ENCODE peak calls at places on chromosomes 7 and 10, in four cellular contexts. One of them, this sample, is unnamed.

GRCh38 chr7:70098133-70098561 is 499.9 kb downstream of the AUTS2 start:
- DNase-seq in ovary: no peak
- DNase-seq in OCI-LY7: no peak
- DNase-seq in fibroblast of lung: peak
- DNase-seq in this sample: no peak

GRCh38 chr7:92875171-92875570 is 38.8 kb upstream of the CDK6 start:
- DNase-seq in ovary: no peak
- DNase-seq in fibroblast of lung: no peak
- DNase-seq in OCI-LY7: no peak
- DNase-seq in this sample: no peak

GRCh38 chr10:21317902-21318301 is 207.6 kb downstream of the SKIDA1 start:
- DNase-seq in ovary: no peak
- DNase-seq in OCI-LY7: no peak
- DNase-seq in fibroblast of lung: peak
- DNase-seq in this sample: no peak

GRCh38 chr7:150860978-150861295 is 8.6 kb downstream of the AOC1 start:
- DNase-seq in ovary: no peak
- DNase-seq in OCI-LY7: no peak
- DNase-seq in fibroblast of lung: no peak
- DNase-seq in this sample: peak

GRCh38 chr7:2373646-2374045 is 19.0 kb downstream of the EIF3B start:
- DNase-seq in ovary: no peak
- DNase-seq in fibroblast of lung: no peak
- DNase-seq in OCI-LY7: no peak
- DNase-seq in this sample: no peak

GRCh38 chr7:75842836-75843446 is 29.3 kb upstream of the CCL24 start:
- DNase-seq in OCI-LY7: peak
- DNase-seq in fibroblast of lung: peak
- DNase-seq in ovary: peak
- DNase-seq in this sample: no peak

GRCh38 chr10:101564490-101564991 is 23.5 kb downstream of the POLL start:
- DNase-seq in OCI-LY7: no peak
- DNase-seq in ovary: peak
- DNase-seq in fibroblast of lung: no peak
- DNase-seq in this sample: peak

GRCh38 chr10:62885656-62886461 is 69.7 kb upstream of the EGR2 start:
- DNase-seq in OCI-LY7: no peak
- DNase-seq in fibroblast of lung: peak
- DNase-seq in ovary: no peak
- DNase-seq in this sample: no peak

GRCh38 chr10:117480097-117480496 is 62.4 kb upstream of the EMX2 start:
- DNase-seq in OCI-LY7: no peak
- DNase-seq in ovary: no peak
- DNase-seq in fibroblast of lung: no peak
- DNase-seq in this sample: no peak

GRCh38 chr10:32207544-32207943 is 139.4 kb downstream of the EPC1 start:
- DNase-seq in ovary: peak
- DNase-seq in fibroblast of lung: peak
- DNase-seq in OCI-LY7: peak
- DNase-seq in this sample: no peak

GRCh38 chr7:80950550-80950967 is 31.7 kb upstream of the SEMA3C start:
- DNase-seq in fibroblast of lung: peak
- DNase-seq in OCI-LY7: no peak
- DNase-seq in ovary: no peak
- DNase-seq in this sample: no peak

GRCh38 chr7:98423043-98423442 is 22.2 kb upstream of the BAIAP2L1 start:
- DNase-seq in OCI-LY7: peak
- DNase-seq in fibroblast of lung: peak
- DNase-seq in ovary: no peak
- DNase-seq in this sample: no peak

GRCh38 chr7:15651693-15652092 is 34.8 kb downstream of the MEOX2 start:
- DNase-seq in ovary: no peak
- DNase-seq in OCI-LY7: no peak
- DNase-seq in fibroblast of lung: no peak
- DNase-seq in this sample: no peak

GRCh38 chr10:119466655-119467054 is 75.9 kb downstream of the RGS10 start:
- DNase-seq in ovary: no peak
- DNase-seq in fibroblast of lung: peak
- DNase-seq in OCI-LY7: no peak
- DNase-seq in this sample: peak

GRCh38 chr7:32673275-32673983 is 178.1 kb downstream of the AVL9 start:
- DNase-seq in OCI-LY7: no peak
- DNase-seq in ovary: no peak
- DNase-seq in fibroblast of lung: no peak
- DNase-seq in this sample: no peak

GRCh38 chr10:75402486-75403143 is 1.1 kb upstream of the ZNF503 start:
- DNase-seq in OCI-LY7: no peak
- DNase-seq in ovary: peak
- DNase-seq in fibroblast of lung: no peak
- DNase-seq in this sample: no peak

GRCh38 chr10:72034040-72034499 is 54.3 kb downstream of the SPOCK2 start:
- DNase-seq in fibroblast of lung: no peak
- DNase-seq in OCI-LY7: no peak
- DNase-seq in ovary: no peak
- DNase-seq in this sample: no peak

GRCh38 chr7:148958061-148958460 is 70.2 kb downstream of the PDIA4 start:
- DNase-seq in OCI-LY7: no peak
- DNase-seq in ovary: peak
- DNase-seq in fibroblast of lung: no peak
- DNase-seq in this sample: no peak

GRCh38 chr7:88985309-88985708 is 189.8 kb upstream of the TEX47 start:
- DNase-seq in OCI-LY7: no peak
- DNase-seq in fibroblast of lung: no peak
- DNase-seq in ovary: no peak
- DNase-seq in this sample: no peak

GRCh38 chr7:601573-602340 is 82.1 kb upstream of the PDGFA start:
- DNase-seq in ovary: peak
- DNase-seq in fibroblast of lung: peak
- DNase-seq in OCI-LY7: no peak
- DNase-seq in this sample: peak

GRCh38 chr7:22348379-22348778 is 8.6 kb downstream of the RAPGEF5 start:
- DNase-seq in ovary: no peak
- DNase-seq in fibroblast of lung: peak
- DNase-seq in OCI-LY7: no peak
- DNase-seq in this sample: no peak

GRCh38 chr7:44463169-44463808 is 27.2 kb downstream of the NUDCD3 start:
- DNase-seq in fibroblast of lung: peak
- DNase-seq in OCI-LY7: peak
- DNase-seq in ovary: no peak
- DNase-seq in this sample: no peak

GRCh38 chr10:124701881-124702656 is 42.1 kb downstream of the FAM53B start:
- DNase-seq in fibroblast of lung: peak
- DNase-seq in ovary: peak
- DNase-seq in OCI-LY7: no peak
- DNase-seq in this sample: no peak

GRCh38 chr10:642186-642890 is 47.1 kb downstream of the DIP2C start:
- DNase-seq in fibroblast of lung: no peak
- DNase-seq in OCI-LY7: no peak
- DNase-seq in ovary: peak
- DNase-seq in this sample: no peak

GRCh38 chr7:15906436-15906835 is 220.0 kb upstream of the MEOX2 start:
- DNase-seq in OCI-LY7: no peak
- DNase-seq in ovary: no peak
- DNase-seq in fibroblast of lung: no peak
- DNase-seq in this sample: no peak

GRCh38 chr7:137687556-137688280 is 159.1 kb downstream of the DGKI start:
- DNase-seq in fibroblast of lung: peak
- DNase-seq in ovary: no peak
- DNase-seq in OCI-LY7: no peak
- DNase-seq in this sample: no peak

GRCh38 chr10:72567884-72568283 is 58.0 kb downstream of the MICU1 start:
- DNase-seq in fibroblast of lung: no peak
- DNase-seq in OCI-LY7: peak
- DNase-seq in ovary: no peak
- DNase-seq in this sample: no peak

GRCh38 chr7:44639701-44640321 is 33.4 kb downstream of the OGDH start:
- DNase-seq in ovary: peak
- DNase-seq in fibroblast of lung: peak
- DNase-seq in OCI-LY7: no peak
- DNase-seq in this sample: peak

GRCh38 chr7:13050703-13051102 is 363.3 kb downstream of the ARL4A start:
- DNase-seq in OCI-LY7: no peak
- DNase-seq in fibroblast of lung: peak
- DNase-seq in ovary: no peak
- DNase-seq in this sample: no peak

GRCh38 chr7:133024604-133025003 is 57.3 kb downstream of the CHCHD3 start:
- DNase-seq in fibroblast of lung: no peak
- DNase-seq in OCI-LY7: no peak
- DNase-seq in ovary: no peak
- DNase-seq in this sample: no peak

GRCh38 chr7:47775238-47775637 is 173.0 kb downstream of the PKD1L1 start:
- DNase-seq in OCI-LY7: no peak
- DNase-seq in ovary: no peak
- DNase-seq in fibroblast of lung: no peak
- DNase-seq in this sample: no peak

GRCh38 chr10:37434091-37434490 is 308.7 kb downstream of the ANKRD30A start:
- DNase-seq in ovary: no peak
- DNase-seq in fibroblast of lung: no peak
- DNase-seq in OCI-LY7: no peak
- DNase-seq in this sample: no peak
- TF ChIP-seq CTCF in ovary: no peak
- TF ChIP-seq CTCF in fibroblast of lung: no peak
- TF ChIP-seq CTCF in OCI-LY7: peak
- TF ChIP-seq CTCF in this sample: no peak

GRCh38 chr7:36762394-36762793 is 38.1 kb upstream of the AOAH start:
- DNase-seq in OCI-LY7: no peak
- DNase-seq in ovary: no peak
- DNase-seq in fibroblast of lung: no peak
- DNase-seq in this sample: no peak

GRCh38 chr7:36760856-36761762 is 36.8 kb upstream of the AOAH start:
- DNase-seq in OCI-LY7: no peak
- DNase-seq in fibroblast of lung: no peak
- DNase-seq in ovary: no peak
- DNase-seq in this sample: no peak

GRCh38 chr7:36761835-36762234 is 37.5 kb upstream of the AOAH start:
- DNase-seq in ovary: no peak
- DNase-seq in fibroblast of lung: no peak
- DNase-seq in OCI-LY7: no peak
- DNase-seq in this sample: no peak

GRCh38 chr7:36764929-36765328 is 40.6 kb upstream of the AOAH start:
- DNase-seq in ovary: no peak
- DNase-seq in fibroblast of lung: peak
- DNase-seq in OCI-LY7: no peak
- DNase-seq in this sample: no peak

GRCh38 chr7:36763084-36763807 is 39.0 kb upstream of the AOAH start:
- DNase-seq in fibroblast of lung: peak
- DNase-seq in ovary: no peak
- DNase-seq in OCI-LY7: no peak
- DNase-seq in this sample: no peak
- H3K27ac ChIP-seq in fibroblast of lung: no peak
- H3K27ac ChIP-seq in ovary: no peak
- H3K27ac ChIP-seq in OCI-LY7: no peak
- H3K27ac ChIP-seq in this sample: no peak

GRCh38 chr7:111729483-111729882 is 167.2 kb upstream of the IMMP2L start:
- DNase-seq in ovary: no peak
- DNase-seq in fibroblast of lung: no peak
- DNase-seq in OCI-LY7: no peak
- DNase-seq in this sample: no peak
- TF ChIP-seq CTCF in ovary: no peak
- TF ChIP-seq CTCF in fibroblast of lung: no peak
- TF ChIP-seq CTCF in OCI-LY7: peak
- TF ChIP-seq CTCF in this sample: no peak

GRCh38 chr7:46512901-46513431 is 591.9 kb upstream of the IGFBP3 start:
- DNase-seq in ovary: no peak
- DNase-seq in fibroblast of lung: no peak
- DNase-seq in OCI-LY7: no peak
- DNase-seq in this sample: no peak
- H3K27ac ChIP-seq in ovary: no peak
- H3K27ac ChIP-seq in fibroblast of lung: no peak
- H3K27ac ChIP-seq in OCI-LY7: no peak
- H3K27ac ChIP-seq in this sample: no peak

GRCh38 chr10:126770809-126771208 is 100.3 kb upstream of the C10orf90 start:
- DNase-seq in OCI-LY7: no peak
- DNase-seq in fibroblast of lung: no peak
- DNase-seq in ovary: no peak
- DNase-seq in this sample: no peak
- TF ChIP-seq CTCF in OCI-LY7: no peak
- TF ChIP-seq CTCF in fibroblast of lung: no peak
- TF ChIP-seq CTCF in ovary: no peak
- TF ChIP-seq CTCF in this sample: no peak

DNA sequence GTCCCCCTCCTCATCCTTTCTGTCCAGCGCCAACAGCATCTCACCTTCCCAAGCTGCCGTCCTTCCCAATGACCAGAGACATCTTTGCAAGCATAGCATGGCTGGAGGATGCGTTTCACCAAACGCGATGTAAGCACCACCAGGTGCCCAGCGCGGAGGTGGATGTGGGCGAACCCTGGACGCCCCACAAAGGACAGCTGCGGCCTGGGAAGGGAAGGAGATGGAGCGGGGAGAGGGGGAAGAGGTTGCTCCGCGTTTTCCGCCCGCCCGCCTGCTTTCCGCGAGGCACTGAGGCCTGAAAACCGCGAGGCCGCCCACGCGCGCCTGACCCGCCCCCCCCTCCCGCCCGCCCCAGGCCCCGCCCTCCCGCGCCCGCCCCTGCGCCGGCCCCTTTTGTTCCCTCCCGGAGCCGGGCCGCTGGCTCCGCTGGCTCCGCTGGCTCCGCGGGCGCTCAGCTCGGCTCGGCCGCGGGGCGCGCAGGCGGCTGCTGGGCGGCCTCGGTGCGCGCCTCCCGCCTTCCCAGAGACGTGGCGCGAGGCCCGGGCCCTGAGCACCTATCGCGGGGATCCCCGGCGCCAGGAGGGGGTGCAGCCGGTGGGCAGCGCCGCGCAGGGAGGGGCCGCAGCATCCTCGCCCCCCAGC is at the start of gene CLIP2:
- DNase-seq in fibroblast of lung: peak
- DNase-seq in ovary: peak
- DNase-seq in OCI-LY7: peak
- DNase-seq in this sample: peak
- H3K27ac ChIP-seq in fibroblast of lung: peak
- H3K27ac ChIP-seq in ovary: peak
- H3K27ac ChIP-seq in OCI-LY7: no peak
- H3K27ac ChIP-seq in this sample: peak